ENCODE peak calls at places on chromosomes 16 and 17, in five cellular contexts. D is A549, C is tibial nerve, P is aorta, G is H9. W is an unnamed sample. For H3K4me1, the result is how much of the 10 kb centered on the place peaks cover.

GRCh38 chr17:67853703-67854102 is 28.4 kb downstream of the BPTF start:
- DNase-seq in P (no peak), G (no peak), C (no peak), D (no peak), W (no peak)

GRCh38 chr17:57600092-57600491 is 145.0 kb downstream of the CCDC182 start:
- DNase-seq in G (no peak), D (no peak), P (no peak), C (no peak), W (no peak)

GRCh38 chr17:16419074-16419928 is 3.9 kb downstream of the TRPV2 start:
- DNase-seq in D (peak), P (peak), C (no peak), G (no peak), W (no peak)

GRCh38 chr17:71753070-71753469 is 367.8 kb upstream of the SOX9 start:
- DNase-seq in C (no peak), G (no peak), P (no peak), D (no peak), W (no peak)

GRCh38 chr17:49190932-49191331 is 19.4 kb downstream of the GNGT2 start:
- DNase-seq in D (no peak), P (no peak), C (no peak), G (no peak), W (no peak)

GRCh38 chr16:70758786-70759185 is 42.2 kb downstream of the VAC14 start:
- DNase-seq in C (no peak), G (no peak), P (no peak), D (no peak), W (no peak)

GRCh38 chr16:53094013-53094630 is 39.3 kb downstream of the CHD9 start:
- DNase-seq in C (peak), D (peak), G (no peak), P (peak), W (peak)

GRCh38 chr17:77144227-77144626 is 3.5 kb downstream of the SEC14L1 start:
- DNase-seq in G (no peak), D (no peak), C (no peak), P (no peak), W (no peak)

GRCh38 chr17:2337811-2338657 is 733 bp downstream of the SGSM2 start:
- DNase-seq in D (peak), P (peak), G (peak), C (no peak), W (peak)

GRCh38 chr16:73166972-73167550 is 119.1 kb upstream of the ZFHX3 start:
- DNase-seq in C (no peak), G (no peak), D (no peak), P (no peak), W (no peak)

GRCh38 chr16:88387177-88387576 is 4.4 kb downstream of the ZNF469 start:
- DNase-seq in P (peak), G (no peak), C (no peak), D (no peak), W (no peak)

GRCh38 chr17:38653679-38654078 is 21.1 kb downstream of the EPOP start:
- DNase-seq in P (no peak), D (no peak), G (no peak), C (no peak), W (no peak)

GRCh38 chr16:77548766-77549165 is 113.9 kb upstream of the ADAMTS18 start:
- DNase-seq in P (no peak), D (no peak), G (no peak), C (no peak), W (no peak)

GRCh38 chr17:81833921-81834830 is 674 bp downstream of the PPP1R27 start:
- DNase-seq in G (no peak), C (no peak), P (no peak), D (no peak), W (no peak)

GRCh38 chr17:15268465-15268864 is 3.3 kb upstream of the PMP22 start:
- DNase-seq in D (no peak), C (no peak), G (no peak), P (no peak), W (no peak)

GRCh38 chr16:8936421-8936820 is 27.3 kb downstream of the USP7 start:
- DNase-seq in P (no peak), C (no peak), G (peak), D (peak), W (no peak)
- H3K4me1 ChIP-seq in P (under half), C (under half), G (under half), D (under half), W (under half)

GRCh38 chr17:29273924-29274323 is 20.0 kb downstream of the NUFIP2 start:
- DNase-seq in D (no peak), P (no peak), G (no peak), C (no peak), W (no peak)

GRCh38 chr17:29278692-29279091 is 15.3 kb downstream of the NUFIP2 start:
- DNase-seq in C (no peak), D (no peak), P (no peak), G (no peak), W (no peak)

GRCh38 chr17:29283496-29283895 is 10.5 kb downstream of the NUFIP2 start:
- DNase-seq in G (no peak), P (no peak), C (no peak), D (no peak), W (no peak)

DNA sequence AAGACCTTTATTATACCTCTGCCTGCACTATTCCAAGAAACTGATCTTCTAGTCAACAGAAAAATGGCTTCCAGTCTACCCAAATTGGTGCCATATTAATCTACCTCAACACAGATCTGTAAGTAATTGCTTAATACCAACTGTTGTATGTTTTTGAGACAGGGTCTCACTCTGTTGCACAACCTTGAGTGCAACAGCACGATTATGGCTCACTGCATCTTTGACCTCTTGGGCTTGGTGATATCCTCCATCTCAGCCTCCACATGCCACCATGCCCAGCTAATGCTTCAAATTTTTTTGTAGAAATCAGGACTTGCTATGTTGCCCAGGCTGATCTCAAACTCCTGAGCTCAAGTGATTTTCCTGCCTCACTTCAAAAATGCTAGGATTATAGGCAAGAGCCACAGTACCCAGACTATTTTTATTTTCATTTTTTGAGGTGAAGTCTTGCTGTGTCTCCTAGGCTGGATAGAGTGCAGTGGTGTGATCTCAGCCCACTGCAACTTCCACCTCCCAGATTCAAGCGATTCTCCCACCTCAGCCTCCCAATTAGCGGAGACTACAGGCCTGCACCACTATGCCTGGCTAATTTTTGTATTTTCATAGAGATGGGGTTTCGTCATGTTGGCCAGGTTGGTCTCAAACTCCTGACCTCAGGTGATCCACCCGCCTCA is 14.4 kb downstream of the NUFIP2 start:
- DNase-seq in D (no peak), C (no peak), P (no peak), G (no peak), W (no peak)
- H3K4me1 ChIP-seq in D (under half), C (under half), P (under half), G (under half), W (under half)

GRCh38 chr17:47274319-47275069 is 20.9 kb downstream of the ITGB3 start:
- DNase-seq in G (no peak), D (no peak), P (no peak), C (no peak), W (no peak)

GRCh38 chr17:47273245-47273644 is 19.6 kb downstream of the ITGB3 start:
- DNase-seq in D (no peak), C (no peak), G (no peak), P (no peak), W (no peak)

GRCh38 chr17:47276868-47277267 is 23.2 kb downstream of the ITGB3 start:
- DNase-seq in G (peak), P (peak), D (no peak), C (peak), W (peak)

GRCh38 chr17:47276444-47276843 is 22.8 kb downstream of the ITGB3 start:
- DNase-seq in G (no peak), D (no peak), C (no peak), P (no peak), W (no peak)

DNA sequence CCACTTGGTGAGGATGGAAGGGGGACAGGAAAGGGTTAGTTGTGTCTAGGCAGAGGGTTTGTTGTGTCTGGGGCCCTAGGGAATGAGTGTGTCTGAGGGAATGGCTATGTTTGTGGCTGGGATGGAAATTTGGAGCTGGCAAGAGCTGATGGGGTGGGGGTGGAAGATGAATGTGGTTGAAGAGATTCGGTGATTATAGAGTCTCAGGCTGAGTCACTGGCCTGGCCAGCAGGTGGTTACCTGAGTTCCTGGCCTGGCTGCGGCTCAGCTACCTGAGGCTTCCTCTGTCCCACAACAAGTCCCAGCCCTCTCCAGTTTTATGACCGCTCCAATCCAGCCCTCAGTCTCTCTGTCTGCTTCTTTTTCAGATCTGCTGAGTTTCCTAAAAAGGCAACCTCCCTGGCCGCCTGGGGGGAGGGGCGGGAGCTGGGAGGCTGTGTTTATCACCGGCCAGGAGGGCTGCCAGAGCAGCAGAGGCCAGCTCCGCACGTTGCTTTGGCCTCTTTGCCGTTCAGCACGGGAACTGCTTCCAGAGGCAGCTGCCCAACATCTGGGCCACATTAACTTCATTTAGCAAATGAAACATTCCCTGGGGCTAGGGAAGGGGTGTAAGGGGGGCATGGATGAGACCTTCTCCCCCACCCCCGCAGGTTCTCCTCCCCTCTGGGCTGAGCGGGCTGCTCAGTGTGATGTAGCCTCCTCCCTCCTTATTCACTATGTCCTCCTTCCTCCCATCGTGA is 21.8 kb downstream of the ITGB3 start:
- DNase-seq in C (peak), D (no peak), P (peak), G (peak), W (no peak)
- H3K4me1 ChIP-seq in C (under half), D (under half), P (under half), G (under half), W (half or more)

GRCh38 chr17:64406321-64407200 is 15.9 kb upstream of the PECAM1 start:
- DNase-seq in C (no peak), D (no peak), P (no peak), G (no peak), W (peak)

GRCh38 chr17:64412944-64413381 is 22.3 kb upstream of the PECAM1 start:
- DNase-seq in C (no peak), D (no peak), P (no peak), G (no peak), W (no peak)

GRCh38 chr17:64410750-64411490 is 20.3 kb upstream of the PECAM1 start:
- DNase-seq in C (no peak), P (no peak), D (no peak), G (peak), W (peak)

GRCh38 chr17:64413505-64413904 is 22.8 kb upstream of the PECAM1 start:
- DNase-seq in D (no peak), G (no peak), P (no peak), C (no peak), W (peak)

DNA sequence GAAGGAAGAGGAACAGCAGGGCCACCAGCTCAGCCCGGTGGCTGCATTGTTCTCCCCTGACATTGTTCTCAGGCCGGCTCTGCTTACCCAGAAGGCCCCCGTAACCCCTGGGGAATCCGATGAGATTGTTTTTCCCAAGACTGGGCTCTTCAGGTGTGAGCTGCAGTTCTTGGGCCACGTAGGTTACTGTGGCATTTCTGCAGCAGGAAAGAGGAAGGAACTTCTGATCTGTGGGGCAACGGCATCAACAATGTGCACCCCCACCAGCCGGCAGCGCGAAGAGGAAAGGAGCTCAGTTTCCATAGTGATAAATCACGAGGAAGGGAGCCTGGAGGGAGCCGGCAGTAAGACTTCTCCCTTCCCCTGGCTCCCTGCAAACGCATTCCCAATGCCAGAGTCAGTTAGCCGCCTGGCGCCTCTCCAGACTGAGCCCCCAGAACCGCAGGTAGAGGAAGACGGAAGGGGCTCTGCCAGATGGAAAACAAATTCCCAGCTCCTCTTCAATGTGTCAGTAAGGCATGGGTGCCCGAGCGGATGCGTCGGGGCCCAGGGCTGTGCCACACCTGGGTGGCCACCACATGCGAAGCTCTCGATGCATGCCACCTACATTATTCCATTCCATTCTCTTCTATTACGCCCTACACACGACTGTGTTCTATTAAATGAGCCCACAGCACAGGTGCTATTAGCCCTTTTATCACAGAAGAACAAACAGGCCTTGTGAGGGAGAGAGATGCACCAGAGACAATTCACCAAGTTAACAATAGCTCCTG is 21.5 kb upstream of the PECAM1 start:
- DNase-seq in P (peak), C (no peak), G (peak), D (no peak), W (peak)
- H3K4me1 ChIP-seq in P (under half), C (under half), G (under half), D (under half), W (under half)

GRCh38 chr17:45923511-45924268 is 29.3 kb downstream of the MAPT start:
- DNase-seq in C (peak), G (no peak), P (no peak), D (no peak), W (no peak)
- H3K4me1 ChIP-seq in C (under half), G (under half), P (under half), D (under half), W (under half)